ENCODE peak calls at places on chromosomes 11 and 22, in four cellular contexts. C is OCI-LY7, T is IMR-90, I is HTR-8/SVneo. E is an unnamed sample.

GRCh38 chr11:8341966-8342365 is 78.3 kb upstream of the LMO1 start:
- DNase-seq in C (no peak), T (no peak), I (no peak), E (no peak)

GRCh38 chr11:655036-655726 is 18.1 kb downstream of the DRD4 start:
- DNase-seq in C (no peak), T (no peak), I (no peak), E (no peak)

GRCh38 chr22:36077261-36077660 is 48.6 kb upstream of the RBFOX2 start:
- DNase-seq in C (no peak), T (peak), I (no peak), E (no peak)

GRCh38 chr11:36431429-36432092 is 78.5 kb downstream of the TRAF6 start:
- DNase-seq in C (no peak), T (peak), I (peak), E (peak)

GRCh38 chr11:32297629-32298028 is 137.7 kb downstream of the WT1 start:
- DNase-seq in C (peak), T (peak), I (peak), E (no peak)

GRCh38 chr22:39237276-39238123 is 7.3 kb downstream of the PDGFB start:
- DNase-seq in C (no peak), T (no peak), I (no peak), E (no peak)

GRCh38 chr11:69154211-69154913 is 1.4 kb upstream of the SMIM38 start:
- DNase-seq in C (no peak), T (no peak), I (no peak), E (no peak)

GRCh38 chr11:65498042-65498726 is 661 bp upstream of the MALAT1 start:
- DNase-seq in C (peak), T (peak), I (no peak), E (no peak)

GRCh38 chr11:641806-642370 is 4.8 kb downstream of the DRD4 start:
- DNase-seq in C (no peak), T (no peak), I (no peak), E (no peak)

GRCh38 chr11:19995131-19995530 is 165.1 kb downstream of the DBX1 start:
- DNase-seq in C (no peak), T (peak), I (peak), E (no peak)

GRCh38 chr22:29539105-29539504 is 14.5 kb downstream of the THOC5 start:
- DNase-seq in C (no peak), T (no peak), I (no peak), E (no peak)

GRCh38 chr11:95148938-95149337 is 59.3 kb downstream of the ENDOD1 start:
- DNase-seq in C (no peak), T (no peak), I (no peak), E (no peak)

GRCh38 chr22:49362393-49362792 is 465.3 kb downstream of the BRD1 start:
- DNase-seq in C (no peak), T (no peak), I (no peak), E (no peak)

GRCh38 chr22:38645430-38645829 is 10.8 kb downstream of the FAM227A start:
- DNase-seq in C (no peak), T (no peak), I (no peak), E (no peak)

GRCh38 chr11:107301886-107302285 is 155.7 kb downstream of the CWF19L2 start:
- DNase-seq in C (no peak), T (no peak), I (no peak), E (no peak)

GRCh38 chr22:23181763-23182288 is 1.5 kb downstream of the BCR start:
- DNase-seq in C (no peak), T (no peak), I (no peak), E (no peak)

GRCh38 chr22:31350410-31350863 is 4.3 kb upstream of the PATZ1 start:
- DNase-seq in C (no peak), T (no peak), I (no peak), E (no peak)

GRCh38 chr22:41687901-41688364 is 734 bp downstream of the SNU13 start:
- DNase-seq in C (peak), T (peak), I (no peak), E (no peak)

GRCh38 chr11:45204761-45205160 is 58.3 kb downstream of the PRDM11 start:
- DNase-seq in C (no peak), T (no peak), I (no peak), E (no peak)

GRCh38 chr11:64356498-64357411 is 2.2 kb upstream of the RPS6KA4 start:
- DNase-seq in C (peak), T (no peak), I (no peak), E (peak)

GRCh38 chr11:134433806-134434205 is 21.8 kb upstream of the B3GAT1 start:
- DNase-seq in C (no peak), T (no peak), I (no peak), E (no peak)

GRCh38 chr22:45034156-45034555 is 24.4 kb upstream of the PHF21B start:
- DNase-seq in C (no peak), T (no peak), I (no peak), E (no peak)

GRCh38 chr22:37331811-37332536 is 49.7 kb downstream of the CYTH4 start:
- DNase-seq in C (peak), T (peak), I (no peak), E (no peak)

GRCh38 chr11:133576351-133576750 is 44.0 kb upstream of the OPCML start:
- DNase-seq in C (no peak), T (no peak), I (no peak), E (no peak)

GRCh38 chr22:22386602-22387385 is 121.7 kb downstream of the ZNF280B start:
- DNase-seq in C (no peak), T (no peak), I (no peak), E (no peak)

GRCh38 chr11:47325271-47326041 is 27.0 kb downstream of the MYBPC3 start:
- DNase-seq in C (no peak), T (no peak), I (no peak), E (no peak)

GRCh38 chr11:121337078-121337477 is 44.5 kb downstream of the SC5D start:
- DNase-seq in C (no peak), T (no peak), I (no peak), E (no peak)

GRCh38 chr22:22897036-22897435 is 9.4 kb downstream of the IGLL5 start:
- DNase-seq in C (no peak), T (no peak), I (no peak), E (no peak)

E was measured in RWPE2.